ENCODE peak calls at places on chromosomes 5 and 9, in seven cellular contexts. C is AG04450, J is endodermal cell, G is kidney, Z is psoas muscle, I is mammary epithelial cell, L is mucosa of descending colon. B is an unnamed sample.

GRCh38 chr5:80569961-80570786 is at the start of gene ANKRD34B:
- DNase-seq in J (peak), Z (no peak), G (peak), L (no peak), I (peak), C (no peak), B (no peak)

GRCh38 chr5:157116483-157116954 is 7.7 kb upstream of the HAVCR2 start:
- DNase-seq in L (no peak), J (no peak), I (no peak), G (no peak), Z (no peak), C (no peak), B (no peak)

GRCh38 chr5:74866653-74867162 is 521 bp upstream of the FAM169A start:
- DNase-seq in J (peak), I (no peak), Z (no peak), L (no peak), G (no peak), C (no peak), B (no peak)

GRCh38 chr9:137435980-137436760 is 5.0 kb downstream of the ENTPD8 start:
- DNase-seq in C (no peak), Z (peak), G (peak), I (peak), L (peak), J (no peak), B (peak)

GRCh38 chr9:79360387-79361347 is 211.1 kb upstream of the TLE4 start:
- DNase-seq in L (no peak), Z (no peak), I (no peak), C (no peak), J (peak), G (no peak), B (no peak)

GRCh38 chr5:9715891-9716335 is 85.8 kb upstream of the TAS2R1 start:
- DNase-seq in L (no peak), G (no peak), Z (no peak), I (no peak), C (no peak), J (peak), B (no peak)

GRCh38 chr9:126788631-126789349 is 16.1 kb upstream of the ZBTB43 start:
- DNase-seq in Z (no peak), L (no peak), G (no peak), I (peak), J (no peak), C (no peak), B (no peak)

GRCh38 chr5:116751684-116752083 is 177.1 kb upstream of the SEMA6A start:
- DNase-seq in G (no peak), I (no peak), C (no peak), L (no peak), J (no peak), Z (no peak), B (no peak)

GRCh38 chr9:131394464-131395026 is 659 bp downstream of the PRRC2B start:
- DNase-seq in C (no peak), G (peak), Z (peak), I (no peak), L (peak), J (peak), B (no peak)

GRCh38 chr5:39608024-39608423 is 183.2 kb upstream of the DAB2 start:
- DNase-seq in Z (no peak), I (no peak), L (no peak), G (no peak), J (no peak), C (no peak), B (no peak)

GRCh38 chr5:83475540-83476469 is 4.3 kb downstream of the VCAN start:
- DNase-seq in L (no peak), C (peak), G (no peak), I (peak), J (no peak), Z (no peak), B (peak)

GRCh38 chr5:24110019-24110615 is 534.7 kb downstream of the CDH10 start:
- DNase-seq in L (no peak), G (no peak), I (peak), C (no peak), J (no peak), Z (no peak), B (no peak)

GRCh38 chr9:135083831-135084230 is 3.6 kb upstream of the OLFM1 start:
- DNase-seq in G (peak), Z (no peak), J (no peak), C (no peak), L (no peak), I (no peak), B (no peak)

GRCh38 chr5:173233347-173234128 is 1.5 kb downstream of the NKX2-5 start:
- DNase-seq in C (no peak), J (peak), G (no peak), L (no peak), I (no peak), Z (no peak), B (no peak)

GRCh38 chr9:135519179-135519971 is 1.9 kb upstream of the LCN1 start:
- DNase-seq in J (no peak), I (no peak), C (no peak), Z (no peak), G (no peak), L (no peak), B (no peak)

GRCh38 chr5:111411321-111411720 is 101.0 kb downstream of the STARD4 start:
- DNase-seq in C (no peak), G (no peak), L (no peak), Z (no peak), I (peak), J (no peak), B (peak)

GRCh38 chr9:87573841-87574342 is 76.2 kb downstream of the DAPK1 start:
- DNase-seq in G (no peak), Z (no peak), L (no peak), C (no peak), I (no peak), J (no peak), B (no peak)

GRCh38 chr9:24342457-24342856 is 203.2 kb downstream of the IZUMO3 start:
- DNase-seq in L (no peak), G (no peak), J (no peak), C (no peak), Z (no peak), I (no peak), B (no peak)

GRCh38 chr5:173271371-173271770 is 36.4 kb upstream of the NKX2-5 start:
- DNase-seq in J (no peak), L (no peak), I (no peak), G (no peak), Z (no peak), C (no peak), B (no peak)

GRCh38 chr9:97938081-97938644 is at the start of gene HEMGN:
- DNase-seq in J (no peak), Z (no peak), L (no peak), I (no peak), C (no peak), G (no peak), B (no peak)

GRCh38 chr5:175842947-175843793 is 28.2 kb upstream of the CPLX2 start:
- DNase-seq in I (peak), L (no peak), J (peak), G (no peak), Z (peak), C (peak), B (peak)

GRCh38 chr5:8683528-8683927 is 814.6 kb downstream of the MTRR start:
- DNase-seq in J (no peak), C (no peak), L (no peak), G (no peak), I (no peak), Z (no peak), B (no peak)

GRCh38 chr5:7795311-7795710 is 55.6 kb downstream of the CFAP90 start:
- DNase-seq in I (no peak), G (no peak), Z (no peak), J (no peak), C (no peak), L (no peak), B (no peak)

GRCh38 chr5:111068208-111068607 is 3.3 kb upstream of the TSLP start:
- DNase-seq in I (peak), Z (no peak), J (no peak), C (no peak), G (no peak), L (no peak), B (no peak)

GRCh38 chr5:136193396-136193935 is 504 bp upstream of the SMIM32 start:
- DNase-seq in Z (no peak), L (no peak), C (no peak), J (no peak), G (no peak), I (no peak), B (no peak)

GRCh38 chr9:18499987-18500386 is 26.0 kb downstream of the ADAMTSL1 start:
- DNase-seq in J (no peak), I (peak), Z (no peak), G (no peak), L (no peak), C (no peak), B (no peak)

GRCh38 chr5:107469485-107469884 is 201.3 kb downstream of the EFNA5 start:
- DNase-seq in J (no peak), Z (no peak), G (no peak), C (peak), L (no peak), I (peak), B (peak)

GRCh38 chr9:137380606-137381005 is 42.4 kb downstream of the EXD3 start:
- DNase-seq in J (no peak), C (no peak), I (no peak), Z (no peak), L (peak), G (peak), B (no peak)

GRCh38 chr5:8053270-8053669 is 184.3 kb downstream of the MTRR start:
- DNase-seq in L (no peak), G (no peak), C (no peak), J (no peak), Z (no peak), I (no peak), B (no peak)

GRCh38 chr5:35780236-35780635 is 76.5 kb upstream of the IL7R start:
- DNase-seq in L (no peak), J (no peak), C (no peak), G (no peak), Z (no peak), I (no peak), B (no peak)

DNA sequence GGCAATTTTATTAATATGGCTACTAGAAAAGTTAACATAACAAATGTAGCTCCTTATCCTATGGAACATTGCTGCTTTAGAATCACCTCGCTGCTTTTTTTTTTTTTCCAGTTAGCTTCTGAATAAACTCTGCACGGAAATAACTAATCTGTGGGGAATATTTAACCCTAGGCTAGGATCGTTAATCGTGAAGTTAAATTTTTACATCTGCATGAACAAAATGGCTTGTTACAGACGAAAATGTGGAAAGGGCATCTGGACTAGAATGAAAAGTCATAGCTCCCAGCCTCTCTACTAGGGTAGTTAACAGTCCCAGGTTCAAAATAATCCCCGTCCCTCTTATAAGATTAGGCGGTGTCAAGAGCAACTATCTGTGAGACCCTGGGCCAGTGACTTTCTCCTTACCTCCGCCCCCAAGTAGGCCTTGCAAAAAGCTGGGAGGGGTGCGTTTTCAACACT is 469 bp upstream of the SLC22A5 start:
- DNase-seq in L (no peak), Z (no peak), I (no peak), G (no peak), C (no peak), J (no peak), B (no peak)
- H3K4me3 ChIP-seq in L (peak), Z (peak), I (peak), G (peak), C (peak), J (peak), B (peak)

DNA sequence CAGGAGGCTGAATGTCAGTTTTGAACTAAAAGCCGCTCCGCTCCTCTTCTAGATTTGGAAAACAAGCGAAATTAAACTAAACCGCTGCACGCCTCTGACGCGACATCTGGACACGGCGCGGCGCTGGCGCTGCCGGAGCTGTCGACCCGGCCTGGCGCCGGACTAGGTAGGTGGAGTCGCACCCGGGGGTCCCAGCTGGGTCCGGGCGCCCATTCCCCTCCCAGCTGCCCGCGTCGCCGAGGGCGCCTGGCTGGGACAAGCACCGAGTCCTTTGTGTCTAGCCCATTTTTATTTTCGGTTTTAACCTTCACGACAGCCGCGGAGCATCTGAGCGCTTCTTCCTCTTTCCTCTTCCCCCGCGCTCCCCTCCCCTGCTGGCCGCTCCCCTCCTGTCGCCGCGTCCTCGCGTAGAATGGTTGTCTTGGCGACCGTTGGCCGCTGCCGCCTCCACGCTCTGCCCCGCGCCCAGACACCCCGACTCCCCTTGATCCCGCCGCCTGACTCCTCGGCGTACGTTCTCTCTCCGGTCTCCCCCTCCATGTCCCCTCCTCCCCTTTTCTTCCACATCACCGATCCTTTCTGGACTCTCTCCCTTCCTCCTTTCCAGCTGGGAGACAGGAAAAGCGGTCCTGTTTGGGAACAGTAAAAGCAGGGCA is 533 bp downstream of the CDKN2B-AS1 start:
- DNase-seq in Z (peak), C (no peak), I (peak), J (peak), L (peak), G (peak), B (no peak)
- TF ChIP-seq CTCF in Z (no peak), C (no peak), I (no peak), J (no peak), L (no peak), G (no peak), B (peak)

GRCh38 chr5:151251621-151252020 is 1.4 kb upstream of the GM2A start:
- DNase-seq in C (no peak), G (no peak), I (no peak), L (no peak), J (no peak), Z (no peak), B (no peak)
- H3K4me3 ChIP-seq in C (no peak), G (no peak), I (no peak), L (no peak), J (peak), Z (no peak), B (no peak)

DNA sequence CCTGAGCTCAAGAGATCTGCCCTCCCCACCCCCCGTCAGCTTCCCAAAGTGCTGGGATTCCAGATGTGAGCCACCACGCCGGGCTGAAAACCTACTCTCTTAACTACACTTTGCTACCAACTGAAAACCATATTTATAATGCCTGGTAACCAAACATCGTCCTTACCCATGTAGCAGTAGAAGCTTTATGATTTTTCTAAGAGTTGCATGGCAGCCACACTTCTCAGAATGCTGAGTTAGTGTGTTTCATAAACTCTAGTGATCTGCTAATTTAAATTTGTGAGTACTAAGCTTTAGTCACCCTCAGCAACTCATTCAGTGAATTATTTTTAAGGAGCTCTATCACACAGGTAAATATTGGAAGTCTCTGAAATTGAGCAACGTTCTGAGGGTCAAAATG is 478.4 kb downstream of the KDM4C start:
- DNase-seq in L (no peak), Z (no peak), I (no peak), J (no peak), C (no peak), G (no peak), B (no peak)
- TF ChIP-seq CTCF in L (no peak), Z (no peak), I (no peak), J (no peak), C (no peak), G (no peak), B (no peak)